ENCODE peak calls at places on chromosomes 6 and 20, in nine cellular contexts. One of them, this sample, is unnamed.

GRCh38 chr20:29873946-29874345 is 1383.5 kb upstream of the DEFB115 start:
- DNase-seq in neural progenitor cell: peak; percentile 82
- DNase-seq in AG09319: no peak
- DNase-seq in left ventricle myocardium inferior: peak; percentile 45
- DNase-seq in kidney epithelial cell: no peak
- DNase-seq in type B pancreatic cell: no peak
- DNase-seq in foreskin keratinocyte: no peak
- DNase-seq in NB4: peak; percentile 69
- DNase-seq in CD14-positive monocyte: peak; percentile 72
- DNase-seq in this sample: peak; percentile 76

GRCh38 chr6:94735270-94735669 is 842.1 kb upstream of the MANEA start:
- DNase-seq in neural progenitor cell: no peak
- DNase-seq in left ventricle myocardium inferior: no peak
- DNase-seq in NB4: no peak
- DNase-seq in kidney epithelial cell: no peak
- DNase-seq in type B pancreatic cell: no peak
- DNase-seq in AG09319: no peak
- DNase-seq in foreskin keratinocyte: no peak
- DNase-seq in CD14-positive monocyte: no peak
- DNase-seq in this sample: no peak

GRCh38 chr6:75397806-75398465 is 95.7 kb downstream of the FILIP1 start:
- DNase-seq in foreskin keratinocyte: no peak
- DNase-seq in neural progenitor cell: no peak
- DNase-seq in kidney epithelial cell: no peak
- DNase-seq in NB4: no peak
- DNase-seq in left ventricle myocardium inferior: no peak
- DNase-seq in CD14-positive monocyte: no peak
- DNase-seq in AG09319: no peak
- DNase-seq in type B pancreatic cell: no peak
- DNase-seq in this sample: no peak

GRCh38 chr6:159249752-159250151 is 80.6 kb downstream of the FNDC1 start:
- DNase-seq in NB4: no peak
- DNase-seq in CD14-positive monocyte: no peak
- DNase-seq in left ventricle myocardium inferior: no peak
- DNase-seq in neural progenitor cell: no peak
- DNase-seq in kidney epithelial cell: no peak
- DNase-seq in foreskin keratinocyte: no peak
- DNase-seq in AG09319: no peak
- DNase-seq in type B pancreatic cell: no peak
- DNase-seq in this sample: no peak

GRCh38 chr20:46558511-46558959 is 8.1 kb upstream of the OCSTAMP start:
- DNase-seq in CD14-positive monocyte: no peak
- DNase-seq in type B pancreatic cell: no peak
- DNase-seq in left ventricle myocardium inferior: no peak
- DNase-seq in kidney epithelial cell: peak; percentile 79
- DNase-seq in AG09319: peak; percentile 38
- DNase-seq in neural progenitor cell: peak; percentile 58
- DNase-seq in foreskin keratinocyte: peak; percentile 71
- DNase-seq in NB4: no peak
- DNase-seq in this sample: no peak

GRCh38 chr6:109105681-109106080 is 10.4 kb downstream of the CEP57L1 start:
- DNase-seq in foreskin keratinocyte: no peak
- DNase-seq in kidney epithelial cell: no peak
- DNase-seq in CD14-positive monocyte: no peak
- DNase-seq in left ventricle myocardium inferior: no peak
- DNase-seq in neural progenitor cell: no peak
- DNase-seq in AG09319: no peak
- DNase-seq in type B pancreatic cell: no peak
- DNase-seq in NB4: no peak
- DNase-seq in this sample: no peak

GRCh38 chr20:57627972-57628650 is 7.9 kb upstream of the ZBP1 start:
- DNase-seq in NB4: peak; percentile 93
- DNase-seq in AG09319: no peak
- DNase-seq in left ventricle myocardium inferior: peak; percentile 61
- DNase-seq in type B pancreatic cell: no peak
- DNase-seq in CD14-positive monocyte: peak; percentile 76
- DNase-seq in neural progenitor cell: no peak
- DNase-seq in foreskin keratinocyte: no peak
- DNase-seq in kidney epithelial cell: no peak
- DNase-seq in this sample: peak; percentile 26

GRCh38 chr6:161444464-161444863 is 170.6 kb upstream of the AGPAT4 start:
- DNase-seq in neural progenitor cell: peak; percentile 55
- DNase-seq in type B pancreatic cell: no peak
- DNase-seq in CD14-positive monocyte: no peak
- DNase-seq in NB4: peak; percentile 39
- DNase-seq in left ventricle myocardium inferior: no peak
- DNase-seq in AG09319: no peak
- DNase-seq in kidney epithelial cell: no peak
- DNase-seq in foreskin keratinocyte: no peak
- DNase-seq in this sample: no peak

GRCh38 chr20:57392512-57393271 is 1.5 kb downstream of the RBM38 start:
- DNase-seq in kidney epithelial cell: no peak
- DNase-seq in left ventricle myocardium inferior: peak; percentile 68
- DNase-seq in neural progenitor cell: no peak
- DNase-seq in type B pancreatic cell: no peak
- DNase-seq in AG09319: no peak
- DNase-seq in foreskin keratinocyte: no peak
- DNase-seq in CD14-positive monocyte: peak; percentile 78
- DNase-seq in NB4: peak; percentile 42
- DNase-seq in this sample: peak; percentile 72

GRCh38 chr6:142612956-142613355 is 311.1 kb downstream of the ADGRG6 start:
- DNase-seq in foreskin keratinocyte: no peak
- DNase-seq in kidney epithelial cell: no peak
- DNase-seq in neural progenitor cell: no peak
- DNase-seq in NB4: no peak
- DNase-seq in left ventricle myocardium inferior: no peak
- DNase-seq in CD14-positive monocyte: no peak
- DNase-seq in AG09319: no peak
- DNase-seq in type B pancreatic cell: no peak
- DNase-seq in this sample: no peak

GRCh38 chr20:44651507-44652373 is at the start of gene ADA:
- DNase-seq in CD14-positive monocyte: no peak
- DNase-seq in kidney epithelial cell: no peak
- DNase-seq in type B pancreatic cell: no peak
- DNase-seq in left ventricle myocardium inferior: peak; percentile 78
- DNase-seq in foreskin keratinocyte: no peak
- DNase-seq in neural progenitor cell: peak; percentile 89
- DNase-seq in AG09319: no peak
- DNase-seq in NB4: peak; percentile 73
- DNase-seq in this sample: peak; percentile 71

GRCh38 chr20:37179671-37180524 is 550 bp upstream of the MROH8 start:
- DNase-seq in foreskin keratinocyte: peak; percentile 67
- DNase-seq in NB4: peak; percentile 67
- DNase-seq in left ventricle myocardium inferior: no peak
- DNase-seq in AG09319: no peak
- DNase-seq in kidney epithelial cell: no peak
- DNase-seq in CD14-positive monocyte: no peak
- DNase-seq in neural progenitor cell: no peak
- DNase-seq in type B pancreatic cell: no peak
- DNase-seq in this sample: peak; percentile 14

GRCh38 chr6:35014341-35014740 is 125.3 kb downstream of the ANKS1A start:
- DNase-seq in foreskin keratinocyte: no peak
- DNase-seq in kidney epithelial cell: no peak
- DNase-seq in CD14-positive monocyte: no peak
- DNase-seq in neural progenitor cell: no peak
- DNase-seq in left ventricle myocardium inferior: no peak
- DNase-seq in type B pancreatic cell: no peak
- DNase-seq in AG09319: no peak
- DNase-seq in NB4: no peak
- DNase-seq in this sample: no peak

DNA sequence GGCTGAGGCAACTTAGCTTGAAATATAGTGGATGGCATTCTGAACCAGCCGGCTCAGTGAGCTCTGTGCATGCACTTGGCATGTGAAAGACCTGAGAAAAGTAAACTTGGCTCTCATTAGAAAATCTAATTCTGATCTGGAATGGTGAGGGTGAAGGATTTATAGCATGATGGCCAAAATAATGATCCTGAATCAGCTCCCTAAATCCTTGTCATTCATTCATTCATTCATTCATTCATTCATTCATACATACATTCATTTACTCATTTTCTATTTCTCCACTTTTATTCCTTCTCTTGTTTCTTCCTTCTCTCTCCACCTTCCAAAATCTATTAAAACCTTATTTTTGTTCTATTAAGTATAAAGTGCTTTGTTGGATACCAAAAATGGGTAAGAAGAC is 681.1 kb downstream of the DHX35 start:
- DNase-seq in kidney epithelial cell: no peak
- DNase-seq in type B pancreatic cell: no peak
- DNase-seq in AG09319: no peak
- DNase-seq in left ventricle myocardium inferior: no peak
- DNase-seq in CD14-positive monocyte: no peak
- DNase-seq in NB4: no peak
- DNase-seq in foreskin keratinocyte: no peak
- DNase-seq in neural progenitor cell: no peak
- DNase-seq in this sample: no peak
- TF ChIP-seq CTCF in kidney epithelial cell: no peak
- TF ChIP-seq CTCF in type B pancreatic cell: no peak
- TF ChIP-seq CTCF in AG09319: no peak
- TF ChIP-seq CTCF in left ventricle myocardium inferior: no peak
- TF ChIP-seq CTCF in CD14-positive monocyte: no peak
- TF ChIP-seq CTCF in NB4: no peak
- TF ChIP-seq CTCF in foreskin keratinocyte: no peak
- TF ChIP-seq CTCF in neural progenitor cell: no peak
- TF ChIP-seq CTCF in this sample: no peak

GRCh38 chr20:60050193-60050960 is 92.2 kb downstream of the CDH26 start:
- DNase-seq in CD14-positive monocyte: no peak
- DNase-seq in left ventricle myocardium inferior: no peak
- DNase-seq in NB4: no peak
- DNase-seq in AG09319: no peak
- DNase-seq in kidney epithelial cell: no peak
- DNase-seq in neural progenitor cell: no peak
- DNase-seq in foreskin keratinocyte: peak; percentile 42
- DNase-seq in type B pancreatic cell: no peak
- DNase-seq in this sample: no peak
- TF ChIP-seq CTCF in CD14-positive monocyte: no peak
- TF ChIP-seq CTCF in left ventricle myocardium inferior: peak; percentile 41
- TF ChIP-seq CTCF in NB4: peak; percentile 26
- TF ChIP-seq CTCF in AG09319: no peak
- TF ChIP-seq CTCF in kidney epithelial cell: peak; percentile 42
- TF ChIP-seq CTCF in neural progenitor cell: peak; percentile 41
- TF ChIP-seq CTCF in foreskin keratinocyte: peak; percentile 79
- TF ChIP-seq CTCF in type B pancreatic cell: peak; percentile 50
- TF ChIP-seq CTCF in this sample: no peak

DNA sequence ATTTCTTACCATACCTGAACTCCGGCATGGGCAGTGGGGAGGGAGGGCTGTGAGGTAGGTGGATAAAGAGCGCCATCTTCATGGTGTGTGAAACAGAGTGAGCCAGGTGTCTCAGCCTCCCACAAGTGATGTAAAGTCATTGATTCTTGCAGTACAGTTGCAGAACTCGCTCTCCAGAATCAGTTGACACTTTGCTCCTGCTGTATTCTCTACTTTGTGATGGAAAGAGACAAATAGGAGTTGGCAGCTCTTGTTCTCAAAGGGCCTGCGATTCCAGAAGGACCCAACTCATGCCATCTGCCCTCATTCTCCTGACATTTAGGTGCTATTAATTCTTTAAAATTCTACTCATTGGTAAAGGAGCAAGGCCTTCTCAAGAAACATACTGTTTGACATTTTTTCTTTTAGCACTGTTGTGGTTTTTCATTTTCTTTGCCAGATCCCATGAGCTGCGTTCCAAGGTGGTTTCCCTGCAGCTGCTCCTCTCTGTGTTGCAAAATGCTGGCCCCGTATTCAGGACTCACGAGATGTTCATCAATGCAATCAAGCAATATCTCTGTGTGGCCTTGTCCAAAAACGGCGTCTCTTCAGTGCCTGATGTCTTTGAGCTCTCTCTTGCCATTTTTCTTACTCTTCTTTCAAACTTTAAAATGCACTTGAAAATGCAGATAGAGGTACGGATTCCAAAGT is 49.3 kb downstream of the ARFGEF2 start:
- DNase-seq in neural progenitor cell: no peak
- DNase-seq in AG09319: no peak
- DNase-seq in CD14-positive monocyte: no peak
- DNase-seq in left ventricle myocardium inferior: no peak
- DNase-seq in type B pancreatic cell: no peak
- DNase-seq in NB4: no peak
- DNase-seq in foreskin keratinocyte: no peak
- DNase-seq in kidney epithelial cell: no peak
- DNase-seq in this sample: no peak
- TF ChIP-seq CTCF in neural progenitor cell: no peak
- TF ChIP-seq CTCF in AG09319: no peak
- TF ChIP-seq CTCF in CD14-positive monocyte: no peak
- TF ChIP-seq CTCF in left ventricle myocardium inferior: no peak
- TF ChIP-seq CTCF in type B pancreatic cell: no peak
- TF ChIP-seq CTCF in NB4: no peak
- TF ChIP-seq CTCF in foreskin keratinocyte: no peak
- TF ChIP-seq CTCF in kidney epithelial cell: no peak
- TF ChIP-seq CTCF in this sample: no peak

DNA sequence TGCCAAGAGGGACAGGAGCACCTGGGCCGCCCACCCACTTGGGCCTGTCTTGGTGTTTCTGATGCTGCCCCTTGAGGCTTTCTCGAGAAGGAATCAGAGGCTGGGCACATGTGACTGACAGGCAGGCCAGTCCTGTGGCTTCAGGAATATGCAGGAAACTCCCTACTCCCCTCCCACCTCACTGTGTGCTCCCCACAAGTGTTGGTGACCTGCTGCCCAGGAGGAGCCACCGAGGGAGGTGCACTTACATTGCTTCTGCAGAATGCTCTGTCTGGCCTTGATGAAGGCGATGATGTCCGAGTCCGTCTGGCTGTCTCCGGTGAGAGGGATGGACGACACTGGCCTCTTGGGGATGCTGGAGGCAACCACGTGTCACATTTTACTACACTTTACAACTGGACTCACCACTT is 21.0 kb upstream of the KCNK16 start:
- DNase-seq in NB4: no peak
- DNase-seq in type B pancreatic cell: no peak
- DNase-seq in AG09319: no peak
- DNase-seq in left ventricle myocardium inferior: no peak
- DNase-seq in neural progenitor cell: no peak
- DNase-seq in CD14-positive monocyte: no peak
- DNase-seq in kidney epithelial cell: no peak
- DNase-seq in foreskin keratinocyte: no peak
- DNase-seq in this sample: no peak
- TF ChIP-seq CTCF in NB4: no peak
- TF ChIP-seq CTCF in type B pancreatic cell: no peak
- TF ChIP-seq CTCF in AG09319: no peak
- TF ChIP-seq CTCF in left ventricle myocardium inferior: no peak
- TF ChIP-seq CTCF in neural progenitor cell: no peak
- TF ChIP-seq CTCF in CD14-positive monocyte: no peak
- TF ChIP-seq CTCF in kidney epithelial cell: no peak
- TF ChIP-seq CTCF in foreskin keratinocyte: no peak
- TF ChIP-seq CTCF in this sample: no peak

GRCh38 chr6:150146436-150146835 is 3.6 kb downstream of the PPP1R14C start:
- DNase-seq in kidney epithelial cell: no peak
- DNase-seq in NB4: no peak
- DNase-seq in AG09319: no peak
- DNase-seq in type B pancreatic cell: no peak
- DNase-seq in left ventricle myocardium inferior: no peak
- DNase-seq in CD14-positive monocyte: no peak
- DNase-seq in foreskin keratinocyte: no peak
- DNase-seq in neural progenitor cell: no peak
- DNase-seq in this sample: no peak
- TF ChIP-seq CTCF in kidney epithelial cell: no peak
- TF ChIP-seq CTCF in NB4: no peak
- TF ChIP-seq CTCF in AG09319: no peak
- TF ChIP-seq CTCF in type B pancreatic cell: no peak
- TF ChIP-seq CTCF in left ventricle myocardium inferior: no peak
- TF ChIP-seq CTCF in CD14-positive monocyte: no peak
- TF ChIP-seq CTCF in foreskin keratinocyte: no peak
- TF ChIP-seq CTCF in neural progenitor cell: no peak
- TF ChIP-seq CTCF in this sample: no peak